ENCODE peak calls at places on chromosomes 12 and 14, in six cellular contexts. V is amygdala, G is GM23248, U is occipital lobe, T is esophagus squamous epithelium, N is GM23338. B is an unnamed sample.

GRCh38 chr12:32047357-32047828 is 59.3 kb upstream of the BICD1 start:
- DNase-seq in V (no peak), G (no peak), U (no peak), T (no peak), N (no peak), B (no peak)

GRCh38 chr12:124532331-124532750 is 35.1 kb downstream of the NCOR2 start:
- DNase-seq in V (no peak), G (no peak), U (no peak), T (no peak), N (peak), B (no peak)

GRCh38 chr14:96091149-96091693 is 52.1 kb downstream of the C14orf132 start:
- DNase-seq in V (no peak), G (no peak), U (no peak), T (no peak), N (no peak), B (no peak)

GRCh38 chr12:56836317-56836716 is 73.2 kb downstream of the HSD17B6 start:
- DNase-seq in V (no peak), G (peak), U (no peak), T (no peak), N (no peak), B (peak)

GRCh38 chr12:94753071-94753779 is 102.9 kb upstream of the TMCC3 start:
- DNase-seq in V (no peak), G (peak), U (no peak), T (no peak), N (peak), B (no peak)

GRCh38 chr14:67704484-67705089 is 2.9 kb downstream of the RDH12 start:
- DNase-seq in V (no peak), G (peak), U (no peak), T (no peak), N (peak), B (peak)

GRCh38 chr12:132071837-132072384 is 72.2 kb downstream of the DDX51 start:
- DNase-seq in V (no peak), G (no peak), U (no peak), T (no peak), N (no peak), B (no peak)

GRCh38 chr12:65881348-65881961 is 57.2 kb downstream of the HMGA2 start:
- DNase-seq in V (no peak), G (peak), U (no peak), T (no peak), N (peak), B (no peak)

GRCh38 chr12:11497995-11498394 is 102.6 kb upstream of the PRB2 start:
- DNase-seq in V (no peak), G (no peak), U (no peak), T (no peak), N (no peak), B (no peak)

GRCh38 chr14:104228221-104228620 is 89.8 kb downstream of the KIF26A start:
- DNase-seq in V (no peak), G (no peak), U (no peak), T (no peak), N (no peak), B (no peak)

GRCh38 chr14:97283450-97284230 is 486.5 kb downstream of the VRK1 start:
- DNase-seq in V (no peak), G (no peak), U (no peak), T (no peak), N (no peak), B (no peak)

GRCh38 chr12:20264608-20265114 is 103.7 kb upstream of the PDE3A start:
- DNase-seq in V (no peak), G (no peak), U (no peak), T (no peak), N (peak), B (no peak)

GRCh38 chr14:68349900-68350323 is 443.0 kb downstream of the ZFP36L1 start:
- DNase-seq in V (no peak), G (no peak), U (no peak), T (no peak), N (no peak), B (no peak)

GRCh38 chr12:57905812-57906475 is 35.4 kb upstream of the ATP23 start:
- DNase-seq in V (no peak), G (no peak), U (no peak), T (no peak), N (no peak), B (no peak)

GRCh38 chr14:47596860-47597259 is 78.5 kb downstream of the MDGA2 start:
- DNase-seq in V (no peak), G (no peak), U (no peak), T (no peak), N (no peak), B (no peak)

GRCh38 chr14:33210304-33210703 is 271.6 kb downstream of the NPAS3 start:
- DNase-seq in V (no peak), G (peak), U (no peak), T (no peak), N (peak), B (peak)

GRCh38 chr12:85695316-85695715 is 140.9 kb downstream of the RASSF9 start:
- DNase-seq in V (no peak), G (no peak), U (no peak), T (no peak), N (no peak), B (no peak)

B was measured in PC-3.